ENCODE peak calls at places on chromosomes 16 and 17, in five cellular contexts. B is CD4-positive, alpha-beta memory T cell; L is fibroblast of lung; D is A673; R is naive thymus-derived CD4-positive, alpha-beta T cell. P is an unnamed sample. For H3K36me3, the result is how much of the 10 kb centered on the place peaks cover.

GRCh38 chr16:88516666-88517065 is 53.5 kb upstream of the ZC3H18 start:
- DNase-seq in B (no peak), L (no peak), D (no peak), R (no peak), P (no peak)

GRCh38 chr16:87725596-87726235 is 40.1 kb downstream of the KLHDC4 start:
- DNase-seq in B (no peak), L (peak), D (peak), R (no peak), P (no peak)

GRCh38 chr16:35431829-35432663 is 1972.6 kb downstream of the TP53TG3F start:
- DNase-seq in B (no peak), L (no peak), D (peak), R (no peak), P (no peak)

GRCh38 chr17:81106716-81107115 is 58.6 kb upstream of the PVALEF start:
- DNase-seq in B (no peak), L (no peak), D (no peak), R (no peak), P (no peak)

GRCh38 chr17:2023692-2024571 is 1.2 kb downstream of the RTN4RL1 start:
- DNase-seq in B (peak), L (peak), D (peak), R (peak), P (no peak)

GRCh38 chr16:64165368-64165767 is 956.5 kb downstream of the CDH11 start:
- DNase-seq in B (no peak), L (no peak), D (no peak), R (no peak), P (no peak)

GRCh38 chr17:73103661-73104335 is 11.3 kb upstream of the SLC39A11 start:
- DNase-seq in B (no peak), L (peak), D (no peak), R (no peak), P (no peak)

GRCh38 chr17:74759243-74759801 is 10.9 kb downstream of the NHERF1 start:
- DNase-seq in B (peak), L (no peak), D (no peak), R (peak), P (peak)

GRCh38 chr17:59353106-59353854 is 21.8 kb downstream of the YPEL2 start:
- DNase-seq in B (no peak), L (no peak), D (no peak), R (no peak), P (no peak)

GRCh38 chr16:11024333-11025053 is 80.1 kb downstream of the CLEC16A start:
- DNase-seq in B (no peak), L (peak), D (no peak), R (no peak), P (no peak)

GRCh38 chr17:79612468-79613194 is 1.8 kb upstream of the RBFOX3 start:
- DNase-seq in B (no peak), L (peak), D (peak), R (no peak), P (no peak)

GRCh38 chr17:82767041-82767754 is 15.3 kb downstream of the TBCD start:
- DNase-seq in B (peak), L (peak), D (peak), R (no peak), P (no peak)

GRCh38 chr17:40524243-40524965 is 23.0 kb upstream of the TNS4 start:
- DNase-seq in B (no peak), L (no peak), D (no peak), R (no peak), P (no peak)

GRCh38 chr16:71254832-71255560 is 24.5 kb upstream of the HYDIN start:
- DNase-seq in B (no peak), L (no peak), D (no peak), R (no peak), P (no peak)

GRCh38 chr16:82344157-82344556 is 174.1 kb upstream of the MPHOSPH6 start:
- DNase-seq in B (no peak), L (no peak), D (peak), R (no peak), P (no peak)

GRCh38 chr17:74198694-74199093 is 4.8 kb upstream of the RPL38 start:
- DNase-seq in B (no peak), L (no peak), D (no peak), R (no peak), P (no peak)

GRCh38 chr17:32267690-32268205 is 2.1 kb downstream of the RHBDL3 start:
- DNase-seq in B (peak), L (no peak), D (no peak), R (no peak), P (no peak)

GRCh38 chr17:48153711-48154642 is 46.4 kb downstream of the SNX11 start:
- DNase-seq in B (no peak), L (peak), D (peak), R (no peak), P (no peak)

GRCh38 chr17:64003526-64004121 is 5.5 kb downstream of the PRR29 start:
- DNase-seq in B (no peak), L (no peak), D (no peak), R (no peak), P (no peak)

GRCh38 chr17:39027037-39027436 is 59.8 kb upstream of the FBXO47 start:
- DNase-seq in B (no peak), L (peak), D (peak), R (peak), P (no peak)

GRCh38 chr17:65154770-65155589 is 17.8 kb downstream of the RGS9 start:
- DNase-seq in B (no peak), L (peak), D (no peak), R (no peak), P (no peak)

GRCh38 chr16:8866884-8867482 is 1.8 kb downstream of the CARHSP1 start:
- DNase-seq in B (no peak), L (no peak), D (no peak), R (no peak), P (no peak)

GRCh38 chr17:72117470-72117747 is 3.4 kb upstream of the SOX9 start:
- DNase-seq in B (no peak), L (no peak), D (no peak), R (no peak), P (no peak)

GRCh38 chr17:78933959-78934568 is 8.9 kb upstream of the TIMP2 start:
- DNase-seq in B (no peak), L (peak), D (peak), R (no peak), P (no peak)

GRCh38 chr16:77191259-77191969 is 424 bp downstream of the MON1B start:
- DNase-seq in B (no peak), L (no peak), D (no peak), R (peak), P (no peak)

GRCh38 chr17:82015311-82015971 is 7.2 kb downstream of the CENPX start:
- DNase-seq in B (no peak), L (no peak), D (no peak), R (no peak), P (no peak)

GRCh38 chr16:11670171-11671131 is 2.2 kb downstream of the SNN start:
- DNase-seq in B (peak), L (no peak), D (no peak), R (peak), P (no peak)

GRCh38 chr16:78494674-78495073 is 395.2 kb downstream of the WWOX start:
- DNase-seq in B (no peak), L (no peak), D (no peak), R (no peak), P (no peak)

GRCh38 chr17:59693582-59693981 is 13.6 kb downstream of the PTRH2 start:
- DNase-seq in B (no peak), L (no peak), D (no peak), R (no peak), P (no peak)

GRCh38 chr16:18942069-18942468 is 15.9 kb upstream of the SMG1 start:
- DNase-seq in B (no peak), L (no peak), D (no peak), R (no peak), P (no peak)

GRCh38 chr17:47717845-47718621 is 15.0 kb upstream of the TBX21 start:
- DNase-seq in B (no peak), L (peak), D (no peak), R (no peak), P (no peak)

GRCh38 chr17:55601874-55602364 is 90.7 kb upstream of the SMIM36 start:
- DNase-seq in B (peak), L (no peak), D (peak), R (peak), P (no peak)

GRCh38 chr16:20049831-20050230 is 23.9 kb downstream of the GPR139 start:
- DNase-seq in B (no peak), L (no peak), D (no peak), R (no peak), P (no peak)

GRCh38 chr17:7745748-7746470 is 28.4 kb downstream of the DNAH2 start:
- DNase-seq in B (no peak), L (peak), D (peak), R (no peak), P (no peak)

GRCh38 chr16:89917773-89918452 is 749 bp upstream of the MC1R start:
- DNase-seq in B (peak), L (peak), D (peak), R (peak), P (peak)

GRCh38 chr17:72143245-72143644 is 22.4 kb downstream of the SOX9 start:
- DNase-seq in B (no peak), L (no peak), D (no peak), R (no peak), P (no peak)

GRCh38 chr16:24775455-24775854 is 46.0 kb downstream of the TNRC6A start:
- DNase-seq in B (no peak), L (no peak), D (no peak), R (no peak), P (no peak)

GRCh38 chr16:24781256-24781655 is 51.8 kb downstream of the TNRC6A start:
- DNase-seq in B (no peak), L (no peak), D (no peak), R (no peak), P (no peak)

GRCh38 chr16:24776486-24777220 is 47.2 kb downstream of the TNRC6A start:
- DNase-seq in B (no peak), L (peak), D (no peak), R (no peak), P (no peak)

GRCh38 chr16:24774510-24774909 is 45.1 kb downstream of the TNRC6A start:
- DNase-seq in B (no peak), L (no peak), D (no peak), R (no peak), P (no peak)

DNA sequence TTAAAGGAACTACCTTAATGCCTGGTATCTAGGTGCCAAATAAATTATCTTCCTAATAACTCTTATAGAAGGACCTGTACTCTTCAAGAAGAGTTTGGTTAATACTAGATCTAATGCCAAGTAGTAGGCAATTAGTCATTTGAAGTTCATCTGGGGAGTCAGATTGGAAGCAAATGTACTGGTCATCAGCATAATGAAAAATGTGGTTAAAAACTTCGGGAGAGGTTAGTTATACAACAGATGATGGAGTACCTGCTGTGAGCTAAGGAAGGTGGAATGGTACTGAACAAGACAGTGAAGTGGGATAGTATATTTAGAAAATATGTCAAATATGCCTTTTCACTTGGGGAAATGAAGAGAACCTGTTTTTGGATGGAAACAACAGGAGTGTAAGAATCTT is 49.2 kb downstream of the TNRC6A start:
- DNase-seq in B (no peak), L (peak), D (no peak), R (no peak), P (no peak)
- H3K36me3 ChIP-seq in B (under half), L (under half), D (half or more), R (under half), P (half or more)

DNA sequence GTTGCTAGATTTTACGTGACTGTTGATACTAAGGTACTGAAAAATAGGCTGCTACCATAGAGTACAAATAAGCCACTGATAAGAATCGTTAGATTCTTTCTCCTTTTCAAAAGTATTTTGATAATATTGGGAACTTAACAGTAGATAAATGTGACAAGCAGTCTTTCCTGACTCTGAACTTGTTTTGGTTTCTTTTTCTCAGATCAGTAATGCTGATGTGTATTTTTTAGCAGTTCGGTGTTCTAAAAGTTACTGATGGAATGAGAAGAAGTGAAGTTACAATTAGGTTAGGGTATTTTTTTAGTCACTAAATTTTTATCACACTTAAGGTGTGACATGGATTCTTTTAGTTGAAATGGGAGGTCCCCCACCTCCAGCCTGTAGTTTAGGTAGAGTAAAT is 2.2 kb downstream of the RBBP6 start:
- DNase-seq in B (peak), L (no peak), D (no peak), R (no peak), P (no peak)
- H3K27ac ChIP-seq in B (peak), L (peak), D (peak), R (peak), P (peak)

GRCh38 chr17:50363217-50364060 is 9.5 kb downstream of the MRPL27 start:
- DNase-seq in B (no peak), L (peak), D (peak), R (no peak), P (no peak)
- H3K36me3 ChIP-seq in B (under half), L (under half), D (under half), R (under half), P (under half)

GRCh38 chr16:1774456-1774795 is 1.5 kb upstream of the MRPS34 start:
- DNase-seq in B (no peak), L (no peak), D (no peak), R (no peak), P (no peak)
- H3K27ac ChIP-seq in B (peak), L (no peak), D (no peak), R (peak), P (peak)

GRCh38 chr17:17161121-17161520 is 45.0 kb downstream of the PLD6 start:
- DNase-seq in B (no peak), L (no peak), D (no peak), R (no peak), P (no peak)

GRCh38 chr17:17159571-17159970 is 46.6 kb downstream of the PLD6 start:
- DNase-seq in B (no peak), L (no peak), D (no peak), R (no peak), P (no peak)

GRCh38 chr17:17164676-17165075 is 41.5 kb downstream of the PLD6 start:
- DNase-seq in B (no peak), L (no peak), D (no peak), R (no peak), P (no peak)

GRCh38 chr17:17164156-17164555 is 42.0 kb downstream of the PLD6 start:
- DNase-seq in B (no peak), L (no peak), D (no peak), R (no peak), P (no peak)

GRCh38 chr17:17161759-17162158 is 44.4 kb downstream of the PLD6 start:
- DNase-seq in B (no peak), L (no peak), D (no peak), R (no peak), P (no peak)
- H3K36me3 ChIP-seq in B (half or more), L (under half), D (half or more), R (under half), P (half or more)

GRCh38 chr16:66705790-66706505 is 9.4 kb upstream of the CMTM4 start:
- DNase-seq in B (no peak), L (peak), D (no peak), R (no peak), P (no peak)
- H3K27ac ChIP-seq in B (no peak), L (no peak), D (no peak), R (no peak), P (no peak)

DNA sequence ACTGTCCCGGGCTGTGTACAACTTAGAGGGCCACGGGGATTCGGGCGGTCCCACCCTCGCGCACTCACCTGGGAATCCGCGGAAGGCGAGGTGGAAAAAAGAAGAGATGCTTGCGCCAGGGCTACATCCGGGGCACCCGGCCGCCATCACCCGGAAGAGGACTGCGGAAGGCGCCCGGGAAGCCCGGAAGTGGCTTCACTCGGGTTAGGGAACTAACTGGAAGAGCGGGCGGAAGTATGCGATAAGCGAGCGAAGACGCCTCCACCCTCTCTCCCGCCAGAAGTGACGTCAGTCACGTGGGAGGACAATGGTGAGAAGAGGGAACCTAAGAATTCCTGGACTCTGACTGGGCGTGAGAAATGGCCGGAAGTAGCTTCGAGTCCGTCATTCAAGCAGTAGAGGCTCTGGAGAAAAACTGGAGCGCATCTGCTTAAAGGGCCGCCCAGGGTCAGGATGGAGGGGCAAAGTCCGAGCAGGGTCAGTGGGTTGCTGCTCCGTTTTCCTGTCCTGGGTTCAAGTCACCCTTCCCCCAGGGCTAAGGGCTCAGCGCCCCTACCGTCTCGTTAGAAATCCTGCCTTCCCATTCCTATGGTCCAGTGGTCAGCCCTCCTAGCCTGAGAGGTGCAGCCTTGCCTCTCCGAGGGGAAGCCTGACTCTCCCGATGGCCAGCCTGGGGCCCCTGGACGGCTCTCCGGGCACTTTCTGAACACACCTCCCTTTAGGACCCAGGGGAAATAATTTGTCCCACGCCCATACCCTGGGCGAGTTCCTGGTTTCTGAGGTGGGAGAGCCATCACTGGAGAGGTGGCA is at the start of gene CD2BP2:
- DNase-seq in B (peak), L (peak), D (peak), R (peak), P (peak)
- H3K36me3 ChIP-seq in B (under half), L (under half), D (half or more), R (under half), P (under half)

GRCh38 chr17:56912105-56912999 is 1.5 kb downstream of the TRIM25 start:
- DNase-seq in B (no peak), L (no peak), D (no peak), R (no peak), P (no peak)
- H3K27ac ChIP-seq in B (peak), L (peak), D (no peak), R (peak), P (no peak)

GRCh38 chr16:930511-930910 is 40.3 kb downstream of the LMF1 start:
- DNase-seq in B (no peak), L (no peak), D (no peak), R (no peak), P (no peak)
- H3K36me3 ChIP-seq in B (under half), L (under half), D (under half), R (under half), P (under half)